ENCODE peak calls at places on chromosomes 12 and 14, in five cellular contexts. One of them, this sample, is unnamed.

GRCh38 chr14:95835331-95835730 is 41.3 kb upstream of the TUNAR start:
- DNase-seq in NCI-H2081: no peak
- DNase-seq in ELR: peak; percentile 69
- DNase-seq in left cardiac atrium: no peak
- DNase-seq in C1 segment of cervical spinal cord: no peak
- DNase-seq in this sample: no peak

GRCh38 chr12:14663002-14663401 is 33.4 kb downstream of the GUCY2C start:
- DNase-seq in left cardiac atrium: no peak
- DNase-seq in NCI-H2081: no peak
- DNase-seq in ELR: no peak
- DNase-seq in C1 segment of cervical spinal cord: no peak
- DNase-seq in this sample: no peak

GRCh38 chr12:122366685-122367475 is 55.6 kb downstream of the CLIP1 start:
- DNase-seq in C1 segment of cervical spinal cord: peak; percentile 16
- DNase-seq in left cardiac atrium: peak; percentile 43
- DNase-seq in ELR: peak; percentile 95
- DNase-seq in NCI-H2081: no peak
- DNase-seq in this sample: no peak

GRCh38 chr12:51834411-51834810 is 14.1 kb downstream of the FIGNL2 start:
- DNase-seq in left cardiac atrium: no peak
- DNase-seq in C1 segment of cervical spinal cord: no peak
- DNase-seq in ELR: no peak
- DNase-seq in NCI-H2081: no peak
- DNase-seq in this sample: no peak

GRCh38 chr12:100401660-100402059 is 44.8 kb downstream of the SLC17A8 start:
- DNase-seq in C1 segment of cervical spinal cord: no peak
- DNase-seq in NCI-H2081: no peak
- DNase-seq in left cardiac atrium: no peak
- DNase-seq in ELR: peak; percentile 66
- DNase-seq in this sample: no peak

GRCh38 chr12:107464644-107465043 is 221.0 kb upstream of the PWP1 start:
- DNase-seq in C1 segment of cervical spinal cord: no peak
- DNase-seq in left cardiac atrium: no peak
- DNase-seq in ELR: no peak
- DNase-seq in NCI-H2081: no peak
- DNase-seq in this sample: no peak

GRCh38 chr12:132477009-132477702 is 12.8 kb upstream of the FBRSL1 start:
- DNase-seq in left cardiac atrium: no peak
- DNase-seq in ELR: no peak
- DNase-seq in C1 segment of cervical spinal cord: no peak
- DNase-seq in NCI-H2081: no peak
- DNase-seq in this sample: no peak

GRCh38 chr12:43835656-43836454 is at the start of gene TMEM117:
- DNase-seq in ELR: peak; percentile 64
- DNase-seq in left cardiac atrium: peak; percentile 88
- DNase-seq in NCI-H2081: peak; percentile 40
- DNase-seq in C1 segment of cervical spinal cord: peak; percentile 33
- DNase-seq in this sample: peak; percentile 82

GRCh38 chr12:3097836-3098235 is 20.7 kb downstream of the TSPAN9 start:
- DNase-seq in left cardiac atrium: no peak
- DNase-seq in ELR: no peak
- DNase-seq in C1 segment of cervical spinal cord: no peak
- DNase-seq in NCI-H2081: no peak
- DNase-seq in this sample: no peak

GRCh38 chr12:119683816-119684215 is 15.9 kb downstream of the PRKAB1 start:
- DNase-seq in left cardiac atrium: no peak
- DNase-seq in C1 segment of cervical spinal cord: no peak
- DNase-seq in ELR: no peak
- DNase-seq in NCI-H2081: no peak
- DNase-seq in this sample: no peak

GRCh38 chr14:75144944-75145343 is 18.1 kb upstream of the NEK9 start:
- DNase-seq in C1 segment of cervical spinal cord: no peak
- DNase-seq in ELR: no peak
- DNase-seq in left cardiac atrium: no peak
- DNase-seq in NCI-H2081: no peak
- DNase-seq in this sample: no peak

GRCh38 chr14:59543873-59544272 is 32.7 kb downstream of the CCDC175 start:
- DNase-seq in NCI-H2081: no peak
- DNase-seq in C1 segment of cervical spinal cord: no peak
- DNase-seq in left cardiac atrium: no peak
- DNase-seq in ELR: no peak
- DNase-seq in this sample: no peak

GRCh38 chr14:36676236-36676635 is 14.6 kb downstream of the PAX9 start:
- DNase-seq in left cardiac atrium: no peak
- DNase-seq in NCI-H2081: no peak
- DNase-seq in ELR: no peak
- DNase-seq in C1 segment of cervical spinal cord: no peak
- DNase-seq in this sample: no peak

GRCh38 chr12:57674691-57675090 is 19.2 kb upstream of the OS9 start:
- DNase-seq in ELR: no peak
- DNase-seq in C1 segment of cervical spinal cord: no peak
- DNase-seq in NCI-H2081: no peak
- DNase-seq in left cardiac atrium: no peak
- DNase-seq in this sample: no peak

GRCh38 chr12:121787063-121787774 is 6.3 kb downstream of the RHOF start:
- DNase-seq in ELR: no peak
- DNase-seq in C1 segment of cervical spinal cord: no peak
- DNase-seq in left cardiac atrium: no peak
- DNase-seq in NCI-H2081: no peak
- DNase-seq in this sample: no peak

GRCh38 chr12:100574262-100575074 is 984 bp downstream of the GAS2L3 start:
- DNase-seq in ELR: peak; percentile 36
- DNase-seq in NCI-H2081: peak; percentile 32
- DNase-seq in C1 segment of cervical spinal cord: no peak
- DNase-seq in left cardiac atrium: peak; percentile 40
- DNase-seq in this sample: peak; percentile 26

GRCh38 chr14:50389668-50390441 is 6.8 kb downstream of the CDKL1 start:
- DNase-seq in C1 segment of cervical spinal cord: no peak
- DNase-seq in left cardiac atrium: no peak
- DNase-seq in NCI-H2081: no peak
- DNase-seq in ELR: no peak
- DNase-seq in this sample: no peak

GRCh38 chr14:37122288-37122687 is 50.1 kb downstream of the SLC25A21 start:
- DNase-seq in NCI-H2081: no peak
- DNase-seq in C1 segment of cervical spinal cord: no peak
- DNase-seq in ELR: peak; percentile 61
- DNase-seq in left cardiac atrium: no peak
- DNase-seq in this sample: no peak

GRCh38 chr12:559208-559905 is 99.6 kb downstream of the B4GALNT3 start:
- DNase-seq in C1 segment of cervical spinal cord: no peak
- DNase-seq in ELR: no peak
- DNase-seq in left cardiac atrium: no peak
- DNase-seq in NCI-H2081: no peak
- DNase-seq in this sample: no peak

GRCh38 chr12:92482599-92482998 is 220.2 kb upstream of the PLEKHG7 start:
- DNase-seq in C1 segment of cervical spinal cord: no peak
- DNase-seq in left cardiac atrium: no peak
- DNase-seq in ELR: no peak
- DNase-seq in NCI-H2081: no peak
- DNase-seq in this sample: no peak

GRCh38 chr12:21941522-21942376 is 523 bp upstream of the ABCC9 start:
- DNase-seq in left cardiac atrium: peak; percentile 76
- DNase-seq in ELR: peak; percentile 56
- DNase-seq in NCI-H2081: no peak
- DNase-seq in C1 segment of cervical spinal cord: no peak
- DNase-seq in this sample: peak; percentile 22

GRCh38 chr14:77407158-77407557 is 16.2 kb downstream of the NOXRED1 start:
- DNase-seq in left cardiac atrium: no peak
- DNase-seq in NCI-H2081: no peak
- DNase-seq in ELR: no peak
- DNase-seq in C1 segment of cervical spinal cord: no peak
- DNase-seq in this sample: no peak

GRCh38 chr12:13417516-13417915 is 221.0 kb downstream of the EMP1 start:
- DNase-seq in NCI-H2081: no peak
- DNase-seq in C1 segment of cervical spinal cord: no peak
- DNase-seq in left cardiac atrium: no peak
- DNase-seq in ELR: no peak
- DNase-seq in this sample: no peak

GRCh38 chr12:111893287-111893686 is 51.3 kb downstream of the MAPKAPK5 start:
- DNase-seq in ELR: no peak
- DNase-seq in left cardiac atrium: no peak
- DNase-seq in NCI-H2081: no peak
- DNase-seq in C1 segment of cervical spinal cord: no peak
- DNase-seq in this sample: no peak

GRCh38 chr14:68922201-68922613 is 56.9 kb downstream of the ACTN1 start:
- DNase-seq in C1 segment of cervical spinal cord: no peak
- DNase-seq in left cardiac atrium: no peak
- DNase-seq in ELR: no peak
- DNase-seq in NCI-H2081: no peak
- DNase-seq in this sample: no peak

GRCh38 chr14:36517242-36518030 is 2.6 kb downstream of the NKX2-1 start:
- DNase-seq in left cardiac atrium: no peak
- DNase-seq in C1 segment of cervical spinal cord: no peak
- DNase-seq in ELR: no peak
- DNase-seq in NCI-H2081: no peak
- DNase-seq in this sample: peak; percentile 13

GRCh38 chr14:102079700-102079979 is 7.2 kb downstream of the HSP90AA1 start:
- DNase-seq in left cardiac atrium: no peak
- DNase-seq in NCI-H2081: no peak
- DNase-seq in ELR: no peak
- DNase-seq in C1 segment of cervical spinal cord: no peak
- DNase-seq in this sample: no peak

GRCh38 chr14:58944226-58944769 is 244.2 kb upstream of the DAAM1 start:
- DNase-seq in ELR: no peak
- DNase-seq in NCI-H2081: peak; percentile 31
- DNase-seq in left cardiac atrium: no peak
- DNase-seq in C1 segment of cervical spinal cord: no peak
- DNase-seq in this sample: no peak

GRCh38 chr12:32270818-32271710 is 128.3 kb upstream of the FGD4 start:
- DNase-seq in ELR: peak; percentile 35
- DNase-seq in left cardiac atrium: no peak
- DNase-seq in C1 segment of cervical spinal cord: no peak
- DNase-seq in NCI-H2081: no peak
- DNase-seq in this sample: no peak

GRCh38 chr14:70289138-70289537 is 70.3 kb downstream of the COX16 start:
- DNase-seq in C1 segment of cervical spinal cord: no peak
- DNase-seq in left cardiac atrium: no peak
- DNase-seq in ELR: no peak
- DNase-seq in NCI-H2081: no peak
- DNase-seq in this sample: peak; percentile 33

GRCh38 chr12:9651265-9651729 is 18.2 kb upstream of the CLEC2D start:
- DNase-seq in NCI-H2081: no peak
- DNase-seq in left cardiac atrium: no peak
- DNase-seq in C1 segment of cervical spinal cord: no peak
- DNase-seq in ELR: peak; percentile 83
- DNase-seq in this sample: no peak

GRCh38 chr12:96236221-96236822 is 42.1 kb downstream of the ELK3 start:
- DNase-seq in left cardiac atrium: peak; percentile 60
- DNase-seq in C1 segment of cervical spinal cord: no peak
- DNase-seq in ELR: no peak
- DNase-seq in NCI-H2081: no peak
- DNase-seq in this sample: no peak